ENCODE peak calls at places on chromosomes 3 and 15, in six cellular contexts. B, T, J, D, V and P are unnamed samples.

GRCh38 chr15:76954744-76955143 is 23.2 kb downstream of the RCN2 start:
- DNase-seq in V (no peak), J (no peak), D (no peak), B (no peak), T (no peak), P (no peak)

GRCh38 chr3:47850062-47850802 is 47.3 kb downstream of the DHX30 start:
- DNase-seq in D (no peak), T (no peak), B (peak; percentile 34), J (peak; percentile 28), V (peak; percentile 36), P (no peak)

GRCh38 chr15:52171386-52171785 is 19.8 kb downstream of the GNB5 start:
- DNase-seq in B (no peak), D (no peak), T (no peak), J (no peak), V (no peak), P (peak; percentile 38)

GRCh38 chr3:22122567-22122966 is 371.6 kb upstream of the ZNF385D start:
- DNase-seq in J (no peak), D (no peak), V (no peak), B (no peak), T (no peak), P (no peak)

GRCh38 chr15:64379216-64379960 is 1.9 kb downstream of the PCLAF start:
- DNase-seq in J (no peak), V (peak; percentile 54), T (no peak), D (no peak), B (no peak), P (no peak)

GRCh38 chr3:27079427-27080105 is 289.6 kb downstream of the NEK10 start:
- DNase-seq in V (peak; percentile 65), T (no peak), D (no peak), J (no peak), B (no peak), P (no peak)

GRCh38 chr3:111012388-111013248 is 59.0 kb upstream of the NECTIN3 start:
- DNase-seq in T (no peak), B (no peak), V (peak; percentile 64), J (no peak), D (peak; percentile 9), P (no peak)

GRCh38 chr3:14725564-14726420 is 50.9 kb downstream of the C3orf20 start:
- DNase-seq in V (no peak), T (no peak), B (peak; percentile 82), D (no peak), J (no peak), P (no peak)

GRCh38 chr15:33045066-33045810 is 149.3 kb downstream of the FMN1 start:
- DNase-seq in J (no peak), D (no peak), T (no peak), B (peak; percentile 78), V (no peak), P (no peak)

GRCh38 chr15:32657198-32657886 is 15.8 kb downstream of the SCG5 start:
- DNase-seq in D (no peak), B (no peak), T (no peak), J (no peak), V (no peak), P (no peak)

DNA sequence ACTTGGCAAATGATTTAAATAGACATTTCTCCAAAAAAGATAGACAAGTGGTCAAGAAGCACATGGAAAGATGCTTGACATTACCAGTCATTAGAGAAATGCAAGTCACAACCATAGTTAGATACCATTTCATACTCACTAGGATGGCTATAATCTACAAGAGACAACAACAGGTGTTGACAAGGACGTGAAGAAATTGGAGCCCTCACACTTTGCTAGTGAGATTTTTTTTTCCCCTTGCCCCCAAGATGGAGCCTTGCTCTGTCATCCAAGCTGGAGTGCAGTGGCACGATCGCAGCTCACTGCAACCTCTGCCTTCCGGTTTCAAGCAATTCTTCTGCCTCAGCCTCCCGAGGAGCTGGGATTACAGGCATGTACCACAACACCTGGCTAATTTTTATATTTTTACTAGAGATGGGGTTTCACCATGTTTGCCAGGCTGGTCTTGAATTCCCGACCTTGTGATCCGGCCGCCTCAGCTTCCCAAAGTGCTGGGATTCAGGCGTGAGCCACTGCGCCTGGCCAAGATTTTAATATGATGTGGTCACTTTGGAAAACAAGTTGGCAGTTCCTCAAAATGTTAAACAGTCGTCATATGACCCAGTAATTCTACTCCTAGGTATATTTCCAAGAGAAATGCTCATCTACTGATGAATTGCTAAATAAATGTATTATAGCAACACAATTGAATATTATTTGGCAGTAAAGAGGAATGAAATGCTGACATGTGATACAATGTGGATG is 103.3 kb downstream of the ATG7 start:
- DNase-seq in V (no peak), T (no peak), B (no peak), J (no peak), D (no peak), P (no peak)
- H3K36me3 ChIP-seq in V (no peaks in the 10 kb centered on the region), T (no peaks in the 10 kb centered on the region), B (no peaks in the 10 kb centered on the region), J (peaks cover 6% of the 10 kb centered on the region), D (no peaks in the 10 kb centered on the region), P (no peaks in the 10 kb centered on the region)

GRCh38 chr15:40398413-40398873 is 7.2 kb upstream of the IVD start:
- DNase-seq in D (no peak), V (no peak), J (peak; percentile 82), B (no peak), T (no peak), P (no peak)

GRCh38 chr15:40397688-40398412 is 7.7 kb upstream of the IVD start:
- DNase-seq in J (peak; percentile 47), B (no peak), D (no peak), T (no peak), V (no peak), P (no peak)

GRCh38 chr15:40399370-40399769 is 6.2 kb upstream of the IVD start:
- DNase-seq in D (no peak), V (no peak), T (no peak), J (peak; percentile 16), B (no peak), P (no peak)
- H3K4me3 ChIP-seq in D (no peak overlapping the region), V (no peak overlapping the region), T (no peak overlapping the region), J (no peak overlapping the region), B (no peak overlapping the region), P (no peak overlapping the region)

DNA sequence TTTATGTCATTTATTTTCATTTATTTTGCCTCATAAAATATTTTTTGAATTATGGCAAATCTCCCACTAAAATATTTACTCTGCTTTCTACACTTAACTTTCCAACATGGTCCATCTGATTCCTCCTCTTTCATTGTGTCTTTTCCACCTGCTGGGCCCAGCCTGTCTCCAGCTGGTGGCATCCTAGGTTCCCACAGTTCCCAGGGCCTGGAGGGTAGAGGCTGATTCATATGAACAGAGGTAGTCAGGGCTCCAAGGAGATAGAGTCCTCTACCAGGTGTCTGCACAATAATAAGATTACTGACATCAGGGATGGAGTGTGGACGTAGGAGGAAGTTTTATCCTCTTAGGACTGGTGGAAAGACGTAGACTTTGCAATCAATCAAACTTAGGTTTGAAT is 14.3 kb downstream of the ZBTB38 start:
- DNase-seq in V (peak; percentile 93), J (no peak), B (no peak), D (no peak), T (no peak), P (no peak)
- H3K36me3 ChIP-seq in V (no peaks in the 10 kb centered on the region), J (no peaks in the 10 kb centered on the region), B (peaks cover 6% of the 10 kb centered on the region), D (peaks cover 2% of the 10 kb centered on the region), T (no peaks in the 10 kb centered on the region), P (no peaks in the 10 kb centered on the region)

GRCh38 chr3:31247850-31248618 is 284.7 kb upstream of the STT3B start:
- DNase-seq in V (no peak), J (no peak), D (no peak), B (no peak), T (no peak), P (no peak)
- H3K4me3 ChIP-seq in V (no peak overlapping the region), J (no peak overlapping the region), D (no peak overlapping the region), B (no peak overlapping the region), T (no peak overlapping the region), P (no peak overlapping the region)

GRCh38 chr3:9388562-9389272 is 8.7 kb upstream of the SETD5 start:
- DNase-seq in J (no peak), D (no peak), B (no peak), V (no peak), T (no peak), P (no peak)

GRCh38 chr3:9388142-9388541 is 9.3 kb upstream of the SETD5 start:
- DNase-seq in T (no peak), D (no peak), B (no peak), J (no peak), V (no peak), P (no peak)

GRCh38 chr3:9387322-9387655 is 10.1 kb upstream of the SETD5 start:
- DNase-seq in D (no peak), J (no peak), B (no peak), T (no peak), V (no peak), P (no peak)

GRCh38 chr3:9392041-9392440 is 5.4 kb upstream of the SETD5 start:
- DNase-seq in J (no peak), B (no peak), V (no peak), T (no peak), D (no peak), P (no peak)

DNA sequence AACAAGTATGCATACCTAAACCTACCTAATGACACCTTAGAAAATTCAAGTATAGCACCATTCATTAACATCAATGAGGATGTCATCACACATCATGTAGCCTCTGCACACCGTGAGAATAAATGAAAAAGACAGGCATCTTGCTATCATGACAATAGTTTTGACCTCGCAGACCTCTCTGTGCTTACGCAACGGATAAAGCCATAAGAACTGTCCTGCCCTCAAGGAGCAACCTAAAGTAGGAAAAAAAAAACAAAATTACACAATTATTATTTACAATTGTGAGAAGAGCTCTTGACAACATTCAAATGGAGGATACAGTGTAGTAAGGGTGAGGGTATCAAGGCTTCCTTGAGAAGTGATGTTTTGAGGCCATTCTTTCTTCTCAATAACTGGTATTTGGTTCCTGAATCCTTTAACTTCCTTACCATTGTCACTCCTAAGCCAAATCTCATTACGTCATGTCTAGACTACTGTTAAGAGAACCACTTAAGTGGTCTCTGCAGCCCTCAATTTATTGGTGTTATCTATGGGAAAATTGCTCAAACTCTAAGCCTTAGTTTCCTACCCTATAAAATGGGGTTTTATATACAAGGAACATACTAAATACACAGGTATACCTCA is 7.0 kb upstream of the SETD5 start:
- DNase-seq in T (no peak), B (no peak), J (no peak), D (no peak), V (no peak), P (no peak)
- H3K36me3 ChIP-seq in T (peaks cover 69% of the 10 kb centered on the region), B (peaks cover 37% of the 10 kb centered on the region), J (peaks cover 59% of the 10 kb centered on the region), D (peaks cover 29% of the 10 kb centered on the region), V (peaks cover 98% of the 10 kb centered on the region), P (peaks cover 49% of the 10 kb centered on the region)

GRCh38 chr3:20074226-20075063 is 34.2 kb downstream of the KAT2B start:
- DNase-seq in D (no peak), T (no peak), J (no peak), B (no peak), V (no peak), P (no peak)
- H3K4me3 ChIP-seq in D (no peak overlapping the region), T (no peak overlapping the region), J (no peak overlapping the region), B (no peak overlapping the region), V (no peak overlapping the region), P (no peak overlapping the region)